ENCODE peak calls at places on chromosomes 12 and 14, in five cellular contexts. X is neural progenitor cell, Z is GM23248, L is MM.1S, Y is keratinocyte. Q is an unnamed sample.
A peak's percentile ranks its signal among the peaks of the same experiment; 100 is the strongest.

GRCh38 chr12:109675411-109675810 is 38.2 kb upstream of the FAM222A start:
- DNase-seq in Z (no peak), L (no peak), Y (no peak), X (no peak), Q (no peak)

GRCh38 chr12:101616027-101616494 is 21.3 kb downstream of the MYBPC1 start:
- DNase-seq in Z (no peak), L (no peak), Y (no peak), X (no peak), Q (peak; percentile 71)

GRCh38 chr14:68894123-68894522 is 85.0 kb downstream of the ACTN1 start:
- DNase-seq in Y (no peak), X (no peak), L (no peak), Z (no peak), Q (peak; percentile 47)

GRCh38 chr12:96140110-96140509 is 54.1 kb upstream of the ELK3 start:
- DNase-seq in Z (peak; percentile 92), X (no peak), L (no peak), Y (no peak), Q (peak; percentile 90)

GRCh38 chr14:51533160-51533559 is 118.5 kb upstream of the FRMD6 start:
- DNase-seq in Z (peak; percentile 87), X (no peak), Y (peak; percentile 67), L (no peak), Q (no peak)

GRCh38 chr12:56315256-56315625 is 547 bp downstream of the CNPY2 start:
- DNase-seq in Z (no peak), Y (no peak), X (peak; percentile 49), L (peak; percentile 16), Q (peak; percentile 14)

GRCh38 chr14:29814153-29815057 is 113.2 kb downstream of the PRKD1 start:
- DNase-seq in L (no peak), Z (no peak), X (no peak), Y (no peak), Q (peak; percentile 42)

GRCh38 chr12:94650143-94651056 is at the start of gene TMCC3:
- DNase-seq in Z (peak; percentile 62), X (peak; percentile 80), L (peak; percentile 80), Y (no peak), Q (peak; percentile 20)

GRCh38 chr14:70317969-70318634 is 41.4 kb downstream of the COX16 start:
- DNase-seq in Y (no peak), L (no peak), X (peak; percentile 84), Z (peak; percentile 61), Q (peak; percentile 67)

GRCh38 chr14:101276309-101277091 is 284.8 kb upstream of the DIO3 start:
- DNase-seq in X (no peak), Y (no peak), Z (no peak), L (no peak), Q (no peak)

GRCh38 chr12:1668833-1669543 is 21.9 kb upstream of the ADIPOR2 start:
- DNase-seq in X (peak; percentile 38), L (no peak), Y (no peak), Z (no peak), Q (no peak)

GRCh38 chr12:75738486-75738885 is 227.1 kb upstream of the KRR1 start:
- DNase-seq in Z (peak; percentile 51), X (no peak), L (no peak), Y (no peak), Q (peak; percentile 78)

GRCh38 chr14:89826581-89826980 is 127.9 kb downstream of the EFCAB11 start:
- DNase-seq in X (no peak), L (no peak), Y (no peak), Z (peak; percentile 18), Q (no peak)

GRCh38 chr12:28191018-28191595 is 851 bp downstream of the CCDC91 start:
- DNase-seq in Y (no peak), Z (peak; percentile 86), L (no peak), X (no peak), Q (no peak)

GRCh38 chr12:95117178-95117599 is 43.8 kb upstream of the NR2C1 start:
- DNase-seq in Y (no peak), Z (peak; percentile 83), L (peak; percentile 83), X (peak; percentile 83), Q (peak; percentile 84)

GRCh38 chr12:94290353-94290752 is 142.0 kb downstream of the PLXNC1 start:
- DNase-seq in Z (no peak), Y (no peak), L (no peak), X (peak; percentile 65), Q (peak; percentile 19)

GRCh38 chr12:67433393-67434175 is 164.4 kb downstream of the CAND1 start:
- DNase-seq in Y (no peak), L (no peak), Z (peak; percentile 57), X (no peak), Q (no peak)

GRCh38 chr12:33093534-33093933 is 197.0 kb upstream of the PKP2 start:
- DNase-seq in L (no peak), Z (no peak), Y (no peak), X (no peak), Q (no peak)

GRCh38 chr12:71312767-71313375 is 126.7 kb upstream of the LGR5 start:
- DNase-seq in L (no peak), Z (no peak), Y (no peak), X (no peak), Q (peak; percentile 13)

GRCh38 chr14:49206832-49207231 is 379.3 kb downstream of the RPS29 start:
- DNase-seq in X (peak; percentile 13), L (no peak), Y (no peak), Z (no peak), Q (no peak)

GRCh38 chr12:95395706-95396105 is 78.2 kb upstream of the METAP2 start:
- DNase-seq in X (no peak), Y (no peak), L (no peak), Z (no peak), Q (no peak)

GRCh38 chr12:22101749-22102243 is 55.8 kb downstream of the CMAS start:
- DNase-seq in Z (peak; percentile 81), L (no peak), Y (peak; percentile 96), X (no peak), Q (peak; percentile 95)

GRCh38 chr12:92898755-92899154 is 30.3 kb downstream of the EEA1 start:
- DNase-seq in L (peak; percentile 56), Y (no peak), X (no peak), Z (peak; percentile 62), Q (no peak)

GRCh38 chr12:54017027-54017788 is 8.4 kb downstream of the HOXC8 start:
- DNase-seq in L (no peak), X (peak; percentile 41), Z (peak; percentile 71), Y (no peak), Q (no peak)

GRCh38 chr12:33634544-33634943 is 194.9 kb upstream of the SYT10 start:
- DNase-seq in Z (no peak), L (peak; percentile 88), X (no peak), Y (no peak), Q (no peak)

GRCh38 chr12:54159549-54159948 is 29.2 kb downstream of the SMUG1 start:
- DNase-seq in Y (no peak), X (no peak), L (no peak), Z (no peak), Q (no peak)

GRCh38 chr12:131943876-131944275 is 5.9 kb upstream of the EP400 start:
- DNase-seq in Y (no peak), L (no peak), X (no peak), Z (no peak), Q (no peak)

GRCh38 chr14:95564060-95564459 is 29.2 kb downstream of the GLRX5 start:
- DNase-seq in L (no peak), Z (peak; percentile 58), X (no peak), Y (no peak), Q (peak; percentile 59)

GRCh38 chr12:54222609-54223008 is 33.8 kb upstream of the SMUG1 start:
- DNase-seq in Z (peak; percentile 98), X (no peak), Y (peak; percentile 73), L (no peak), Q (peak; percentile 93)

GRCh38 chr14:54805080-54805479 is 97.5 kb downstream of the GCH1 start:
- DNase-seq in X (no peak), Y (no peak), L (no peak), Z (no peak), Q (no peak)

GRCh38 chr14:61698216-61698980 is 3.1 kb downstream of the HIF1A start:
- DNase-seq in L (no peak), X (peak; percentile 15), Y (no peak), Z (peak; percentile 39), Q (no peak)
- TF ChIP-seq EZH2 in L (no peak), X (no peak), Y (no peak), Z (no peak), Q (no peak)

DNA sequence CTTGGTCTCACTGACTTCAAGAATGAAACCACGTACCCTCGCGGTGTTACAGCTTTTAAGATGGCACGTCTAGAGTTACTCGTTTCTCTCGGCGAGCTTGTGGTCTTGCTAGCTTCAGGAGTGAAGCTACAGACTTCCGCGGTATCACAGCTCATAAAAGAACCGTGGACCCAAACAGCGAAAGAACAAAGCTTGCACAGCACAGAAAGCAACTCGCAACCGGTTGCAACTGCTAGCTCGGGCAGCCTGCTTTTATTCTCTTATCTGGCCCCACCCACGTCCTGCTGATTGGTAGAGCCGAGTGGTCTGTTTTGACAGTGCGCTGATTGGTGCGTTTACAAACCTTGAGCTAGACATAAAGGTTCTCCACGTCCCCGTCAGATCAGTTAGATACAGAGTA is 4.2 kb upstream of the CLEC4C start:
- DNase-seq in L (no peak), X (no peak), Z (no peak), Y (no peak), Q (no peak)
- H3K79me2 ChIP-seq in L (no peaks in the 10 kb centered on the region), X (no peaks in the 10 kb centered on the region), Z (no peaks in the 10 kb centered on the region), Y (no peaks in the 10 kb centered on the region), Q (no peaks in the 10 kb centered on the region)

DNA sequence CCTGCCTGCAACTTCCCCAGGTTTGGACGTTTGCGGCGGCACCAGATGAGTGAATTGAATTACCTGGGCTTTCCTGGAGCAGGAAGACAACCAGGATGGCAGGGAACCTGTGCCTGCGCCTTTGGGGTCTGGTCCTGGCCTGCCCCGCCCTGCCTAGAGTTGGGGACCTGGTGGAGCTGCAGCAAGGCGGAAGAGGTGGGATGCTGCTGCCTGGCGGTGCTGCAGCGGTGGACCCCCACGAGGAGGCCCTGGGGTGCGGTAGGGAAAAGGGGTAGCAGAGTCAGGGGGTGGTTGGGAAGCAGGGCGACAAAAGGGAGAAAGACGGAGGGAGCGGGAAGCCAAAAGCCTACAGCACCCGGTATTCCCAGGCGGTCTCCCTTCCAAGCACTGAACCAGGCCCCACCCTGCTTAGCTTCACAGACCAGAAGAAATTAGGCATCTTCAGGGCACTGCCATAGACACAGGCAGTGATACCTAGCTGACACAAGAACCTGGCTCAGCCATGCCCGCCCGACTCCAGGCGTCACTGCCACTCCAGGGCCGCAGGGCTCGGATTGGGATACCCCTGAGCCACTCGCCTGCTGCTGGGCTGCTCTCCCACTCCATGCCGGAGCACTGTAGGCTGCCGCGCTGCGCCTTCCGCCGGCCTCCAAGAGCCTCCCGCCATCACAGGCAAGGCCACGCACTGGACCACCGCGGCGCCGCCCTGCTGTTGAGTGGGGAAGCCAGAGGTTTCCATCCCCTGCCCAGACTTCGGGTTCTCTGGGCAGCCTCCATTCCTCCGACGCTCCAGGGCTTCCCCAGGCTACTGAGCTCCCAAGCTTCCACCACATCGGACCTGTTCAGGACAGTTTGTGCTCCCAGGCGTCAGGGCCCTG is 155.2 kb upstream of the ALG10B start:
- DNase-seq in Y (no peak), Z (no peak), X (no peak), L (no peak), Q (no peak)
- H3K9me3 ChIP-seq in Y (peaks cover 16% of the 10 kb centered on the region), Z (no peaks in the 10 kb centered on the region), X (no peaks in the 10 kb centered on the region), L (no peaks in the 10 kb centered on the region), Q (no peaks in the 10 kb centered on the region)

DNA sequence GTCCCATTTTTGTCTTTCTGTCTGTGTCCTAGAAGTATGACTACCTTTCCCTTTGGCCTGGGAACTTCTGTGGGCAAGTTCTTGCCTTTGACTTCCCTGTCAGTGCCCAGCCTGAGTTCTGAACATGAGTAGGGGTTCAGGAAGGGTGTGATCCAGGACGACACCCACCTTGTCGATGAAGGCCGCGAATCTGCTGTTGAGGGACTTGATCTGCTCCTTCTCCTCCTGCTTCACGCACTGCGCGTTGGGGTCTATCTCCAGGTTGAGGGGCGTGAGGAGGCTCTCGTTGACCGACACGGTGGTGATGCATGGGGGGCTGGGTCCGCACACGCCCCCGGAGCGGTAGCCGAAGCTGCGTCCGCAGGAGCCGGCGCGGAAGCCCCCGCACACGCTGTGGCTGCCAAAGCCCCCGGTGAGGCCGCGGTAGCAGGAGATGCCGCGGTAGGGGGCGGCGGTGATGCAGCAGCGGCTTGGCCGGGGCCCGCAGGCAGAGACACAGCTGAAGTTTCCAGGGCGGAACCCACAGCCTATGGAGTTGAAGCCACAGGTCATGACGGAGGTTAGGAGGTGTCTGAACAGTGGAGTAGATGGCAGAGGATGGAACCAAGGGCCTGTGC is at the start of gene KRT83:
- DNase-seq in X (no peak), Y (no peak), L (no peak), Z (no peak), Q (no peak)
- TF ChIP-seq EZH2 in X (no peak), Y (no peak), L (no peak), Z (no peak), Q (no peak)